ENCODE peak calls at places on chromosome 2, in nine cellular contexts. I is mesendoderm; S is bronchial epithelial cell; L is stimulated activated CD8-positive, alpha-beta memory T cell treated with anti-CD3 and anti-CD28 coated beads, Interleukin-4, amount 100 ng/mL, for 1 hour; T is NCI-H2081; C is NCI-H1092 treated with DMSO at 0.1 percent for 48 hours; X is NCI-H1105; O is ELR; H is NCI-H2029. M is an unnamed sample.

GRCh38 chr2:46335404-46335965 is 38.3 kb downstream of the EPAS1 start:
- DNase-seq in S (peak; percentile 48), O (peak; percentile 79), I (peak; percentile 68), T (no peak), X (no peak), L (no peak), H (peak; percentile 49), C (no peak), M (peak; percentile 56)

GRCh38 chr2:138846216-138846821 is 66.1 kb upstream of the NXPH2 start:
- DNase-seq in I (peak; percentile 21), O (peak; percentile 64), L (no peak), H (peak; percentile 11), T (peak; percentile 38), S (peak; percentile 40), X (peak; percentile 28), C (peak; percentile 41), M (peak; percentile 79)

GRCh38 chr2:159292157-159292556 is 5.7 kb upstream of the WDSUB1 start:
- DNase-seq in C (no peak), S (no peak), O (no peak), T (no peak), L (no peak), I (peak; percentile 50), H (no peak), X (no peak), M (no peak)

GRCh38 chr2:120442923-120443571 is 97.1 kb downstream of the INHBB start:
- DNase-seq in S (peak; percentile 70), H (peak; percentile 83), L (no peak), O (no peak), C (no peak), T (no peak), X (no peak), I (peak; percentile 94), M (no peak)

GRCh38 chr2:54459037-54459441 is 2.9 kb downstream of the SPTBN1 start:
- DNase-seq in S (no peak), T (no peak), I (no peak), O (peak; percentile 52), H (no peak), C (no peak), L (no peak), X (no peak), M (peak; percentile 15)

GRCh38 chr2:200614249-200614648 is 28.4 kb downstream of the AOX1 start:
- DNase-seq in I (no peak), L (no peak), S (no peak), H (no peak), T (no peak), X (no peak), C (no peak), O (peak; percentile 40), M (no peak)

GRCh38 chr2:196274387-196274809 is 103.0 kb upstream of the STK17B start:
- DNase-seq in C (no peak), L (no peak), X (peak; percentile 77), H (no peak), T (peak; percentile 65), S (no peak), O (peak; percentile 48), I (no peak), M (peak; percentile 85)

GRCh38 chr2:143333847-143334246 is 204.6 kb downstream of the ARHGAP15 start:
- DNase-seq in I (no peak), O (no peak), H (no peak), L (no peak), C (no peak), S (no peak), T (no peak), X (no peak), M (no peak)

GRCh38 chr2:176502619-176503018 is 233.4 kb downstream of the MTX2 start:
- DNase-seq in H (peak; percentile 18), O (no peak), X (no peak), I (no peak), L (no peak), S (no peak), T (no peak), C (no peak), M (no peak)

GRCh38 chr2:236712304-236712703 is 142.7 kb downstream of the ACKR3 start:
- DNase-seq in O (no peak), S (peak; percentile 45), H (no peak), L (no peak), C (no peak), X (no peak), T (no peak), I (no peak), M (no peak)

GRCh38 chr2:16400127-16400623 is 265.5 kb downstream of the CYRIA start:
- DNase-seq in S (no peak), I (no peak), L (no peak), H (no peak), T (no peak), C (no peak), O (no peak), X (no peak), M (no peak)

GRCh38 chr2:217632036-217632435 is 370.8 kb downstream of the TNS1 start:
- DNase-seq in I (no peak), C (no peak), X (no peak), H (no peak), O (no peak), T (no peak), L (no peak), S (no peak), M (no peak)

GRCh38 chr2:232731470-232731869 is 34.3 kb downstream of the GIGYF2 start:
- DNase-seq in I (no peak), L (no peak), X (no peak), H (no peak), O (no peak), S (peak; percentile 14), C (no peak), T (no peak), M (no peak)

GRCh38 chr2:195659114-195659513 is 2.1 kb downstream of the SLC39A10 start:
- DNase-seq in C (no peak), X (no peak), S (no peak), T (no peak), H (no peak), O (peak; percentile 21), I (peak; percentile 41), L (no peak), M (no peak)

GRCh38 chr2:120539937-120540718 is 194.2 kb downstream of the INHBB start:
- DNase-seq in X (no peak), L (no peak), T (no peak), C (no peak), H (no peak), O (peak; percentile 91), S (peak; percentile 88), I (peak; percentile 93), M (no peak)

GRCh38 chr2:121076885-121077549 is 208.0 kb downstream of the TFCP2L1 start:
- DNase-seq in O (peak; percentile 78), C (no peak), L (no peak), X (peak; percentile 41), H (peak; percentile 31), S (peak; percentile 30), T (peak; percentile 42), I (peak; percentile 80), M (no peak)

GRCh38 chr2:32572030-32572429 is 55.8 kb upstream of the TTC27 start:
- DNase-seq in H (no peak), S (no peak), O (no peak), T (no peak), L (no peak), I (no peak), X (no peak), C (no peak), M (no peak)

GRCh38 chr2:146438246-146438645 is 1406.6 kb upstream of the ACVR2A start:
- DNase-seq in T (no peak), O (no peak), H (no peak), L (no peak), I (no peak), X (no peak), C (no peak), S (no peak), M (no peak)

M was measured in NCI-H2227 treated with DMSO at 0.1 percent for 48 hours.